ENCODE peak calls at places on chromosomes 4 and X, in seven cellular contexts. F is body of pancreas, Y is esophagus squamous epithelium, V is right lobe of liver, U is heart left ventricle, L is transverse colon, D is suprapubic skin. C is an unnamed sample. For H3K4me1, the result is how much of the 10 kb centered on the place peaks cover.

GRCh38 chr4:157358439-157358838 is 137.9 kb downstream of the GRIA2 start:
- DNase-seq in F (no peak), Y (no peak), V (no peak), U (no peak), L (no peak), D (no peak), C (no peak)

GRCh38 chrX:118329179-118329578 is 16.7 kb upstream of the WDR44 start:
- DNase-seq in F (no peak), Y (no peak), V (no peak), U (no peak), L (no peak), D (no peak), C (no peak)

GRCh38 chrX:23503835-23504539 is 163.3 kb upstream of the PRDX4 start:
- DNase-seq in F (peak), Y (no peak), V (peak), U (peak), L (peak), D (no peak), C (no peak)

GRCh38 chr4:104015680-104016079 is 295.9 kb upstream of the TACR3 start:
- DNase-seq in F (no peak), Y (no peak), V (no peak), U (no peak), L (no peak), D (no peak), C (no peak)

GRCh38 chr4:97367878-97368277 is 775.4 kb downstream of the STPG2 start:
- DNase-seq in F (no peak), Y (no peak), V (no peak), U (no peak), L (no peak), D (no peak), C (no peak)

GRCh38 chr4:100017627-100018310 is 67.7 kb upstream of the H2AZ1 start:
- DNase-seq in F (no peak), Y (no peak), V (no peak), U (no peak), L (no peak), D (no peak), C (no peak)

GRCh38 chrX:124406294-124407013 is 60.1 kb downstream of the SH2D1A start:
- DNase-seq in F (peak), Y (no peak), V (no peak), U (peak), L (peak), D (no peak), C (no peak)

GRCh38 chr4:138178566-138178965 is 63.6 kb downstream of the SLC7A11 start:
- DNase-seq in F (no peak), Y (no peak), V (no peak), U (no peak), L (no peak), D (no peak), C (no peak)

GRCh38 chr4:54256491-54257167 is 27.5 kb downstream of the PDGFRA start:
- DNase-seq in F (no peak), Y (no peak), V (no peak), U (no peak), L (no peak), D (no peak), C (no peak)

GRCh38 chr4:986949-987688 is at the start of gene IDUA:
- DNase-seq in F (peak), Y (peak), V (peak), U (peak), L (peak), D (peak), C (no peak)
- TF ChIP-seq POLR2A in F (peak), Y (no peak), V (peak), U (peak), L (no peak), D (no peak), C (no peak)

GRCh38 chr4:159353422-159354116 is 250.7 kb downstream of the RAPGEF2 start:
- DNase-seq in F (no peak), Y (no peak), V (no peak), U (peak), L (no peak), D (no peak), C (no peak)

GRCh38 chr4:159357350-159357749 is 254.5 kb downstream of the RAPGEF2 start:
- DNase-seq in F (no peak), Y (no peak), V (no peak), U (no peak), L (no peak), D (no peak), C (no peak)

GRCh38 chr4:159352609-159353008 is 249.7 kb downstream of the RAPGEF2 start:
- DNase-seq in F (no peak), Y (no peak), V (no peak), U (no peak), L (no peak), D (no peak), C (no peak)

GRCh38 chr4:159358226-159358625 is 255.3 kb downstream of the RAPGEF2 start:
- DNase-seq in F (no peak), Y (no peak), V (no peak), U (no peak), L (no peak), D (no peak), C (no peak)

GRCh38 chr4:159355456-159355855 is 252.6 kb downstream of the RAPGEF2 start:
- DNase-seq in F (no peak), Y (no peak), V (no peak), U (no peak), L (no peak), D (no peak), C (no peak)
- H3K4me1 ChIP-seq in F (under half), Y (under half), V (under half), U (under half), L (under half), D (under half), C (under half)

GRCh38 chr4:242121-242848 is 63.0 kb downstream of the ZNF732 start:
- DNase-seq in F (peak), Y (no peak), V (peak), U (peak), L (peak), D (peak), C (no peak)
- H3K4me3 ChIP-seq in F (no peak), Y (peak), V (peak), U (peak), L (peak), D (peak), C (peak)

GRCh38 chr4:84622959-84623358 is 40.0 kb downstream of the CDS1 start:
- DNase-seq in F (no peak), Y (no peak), V (no peak), U (no peak), L (no peak), D (no peak), C (no peak)
- TF ChIP-seq POLR2A in F (no peak), Y (no peak), V (no peak), U (no peak), L (no peak), D (no peak), C (no peak)

DNA sequence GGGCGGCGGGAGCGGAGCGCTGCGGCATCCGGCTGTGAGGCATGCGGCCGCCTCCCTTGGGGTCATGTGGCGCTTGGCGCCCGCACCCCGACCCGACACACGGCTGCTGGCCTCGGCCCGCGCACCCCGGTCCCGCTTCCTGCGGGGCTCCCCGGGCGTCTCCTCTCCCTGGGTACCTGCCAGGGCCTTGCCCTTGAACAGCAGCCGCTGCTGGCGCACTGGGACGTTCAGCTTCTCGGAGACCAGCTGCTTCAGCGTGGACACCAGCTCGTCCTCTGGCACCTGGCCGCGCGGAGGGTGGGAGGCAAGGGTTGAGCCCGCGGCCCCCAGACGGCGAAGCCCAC is 391 bp downstream of the UBL4A start:
- DNase-seq in F (peak), Y (no peak), V (no peak), U (peak), L (peak), D (peak), C (no peak)
- H3K4me1 ChIP-seq in F (under half), Y (under half), V (under half), U (under half), L (under half), D (under half), C (under half)

GRCh38 chr4:102429553-102429952 is 71.6 kb upstream of the NFKB1 start:
- DNase-seq in F (no peak), Y (no peak), V (no peak), U (no peak), L (no peak), D (no peak), C (no peak)
- H3K4me3 ChIP-seq in F (no peak), Y (no peak), V (no peak), U (no peak), L (no peak), D (no peak), C (no peak)

C was measured in vagina.